ENCODE peak calls at places on chromosomes 1 and 21, in eight cellular contexts. J is lung, Q is prostate gland, N is tibial nerve, H is PC-9, F is uterus, R is HCT116, U is right atrium auricular region. W is an unnamed sample. For H3K4me1, the result is how much of the 10 kb centered on the place peaks cover.

GRCh38 chr1:115922806-115923205 is 53.5 kb upstream of the SLC22A15 start:
- DNase-seq in J (no peak), Q (no peak), N (no peak), H (no peak), F (no peak), R (no peak), U (no peak), W (no peak)

GRCh38 chr1:193479187-193479586 is 292.8 kb upstream of the B3GALT2 start:
- DNase-seq in J (no peak), Q (no peak), N (no peak), H (no peak), F (no peak), R (no peak), U (no peak), W (peak)

GRCh38 chr1:43414634-43415223 is 25.0 kb downstream of the SZT2 start:
- DNase-seq in J (peak), Q (peak), N (peak), H (peak), F (peak), R (peak), U (no peak), W (peak)

GRCh38 chr1:38929476-38929875 is 12.2 kb downstream of the RHBDL2 start:
- DNase-seq in J (no peak), Q (no peak), N (no peak), H (no peak), F (no peak), R (no peak), U (no peak), W (no peak)

GRCh38 chr1:41639332-41639936 is 155.0 kb upstream of the EDN2 start:
- DNase-seq in J (no peak), Q (no peak), N (no peak), H (no peak), F (no peak), R (no peak), U (no peak), W (no peak)

GRCh38 chr21:41958886-41959563 is 5.2 kb upstream of the C2CD2 start:
- DNase-seq in J (no peak), Q (no peak), N (no peak), H (peak), F (no peak), R (no peak), U (no peak), W (no peak)

GRCh38 chr1:247487057-247487456 is 29.2 kb upstream of the OR2B11 start:
- DNase-seq in J (no peak), Q (peak), N (no peak), H (no peak), F (no peak), R (peak), U (no peak), W (peak)

GRCh38 chr1:235746245-235746644 is 96.7 kb upstream of the GNG4 start:
- DNase-seq in J (no peak), Q (no peak), N (no peak), H (no peak), F (no peak), R (no peak), U (no peak), W (no peak)

GRCh38 chr1:199784127-199784526 is 243.4 kb upstream of the NR5A2 start:
- DNase-seq in J (no peak), Q (no peak), N (no peak), H (peak), F (no peak), R (no peak), U (no peak), W (no peak)

GRCh38 chr1:55938376-55938850 is 641.0 kb downstream of the PLPP3 start:
- DNase-seq in J (no peak), Q (no peak), N (no peak), H (no peak), F (no peak), R (no peak), U (no peak), W (no peak)

GRCh38 chr1:164587617-164588367 is 28.8 kb downstream of the PBX1 start:
- DNase-seq in J (no peak), Q (no peak), N (no peak), H (no peak), F (no peak), R (no peak), U (no peak), W (no peak)

GRCh38 chr1:86541859-86542258 is 5.0 kb upstream of the CLCA4 start:
- DNase-seq in J (no peak), Q (no peak), N (no peak), H (no peak), F (no peak), R (no peak), U (no peak), W (no peak)

GRCh38 chr1:236209185-236209584 is 66.8 kb downstream of the GPR137B start:
- DNase-seq in J (no peak), Q (no peak), N (no peak), H (no peak), F (no peak), R (no peak), U (no peak), W (no peak)

GRCh38 chr1:43796111-43796581 is 88.8 kb downstream of the ST3GAL3 start:
- DNase-seq in J (no peak), Q (no peak), N (no peak), H (no peak), F (no peak), R (no peak), U (no peak), W (no peak)

GRCh38 chr1:114979278-114979891 is 50.2 kb upstream of the TSHB start:
- DNase-seq in J (peak), Q (peak), N (peak), H (peak), F (peak), R (peak), U (no peak), W (peak)

GRCh38 chr1:94823116-94823515 is 3.0 kb downstream of the SLC44A3 start:
- DNase-seq in J (no peak), Q (no peak), N (no peak), H (peak), F (no peak), R (no peak), U (no peak), W (no peak)

GRCh38 chr21:29443398-29444010 is 144.8 kb downstream of the BACH1 start:
- DNase-seq in J (no peak), Q (no peak), N (no peak), H (no peak), F (no peak), R (no peak), U (no peak), W (no peak)

GRCh38 chr21:42983102-42983501 is 8.7 kb downstream of the PKNOX1 start:
- DNase-seq in J (no peak), Q (no peak), N (no peak), H (no peak), F (no peak), R (no peak), U (no peak), W (no peak)

GRCh38 chr1:209325492-209325891 is 258.0 kb upstream of the CAMK1G start:
- DNase-seq in J (no peak), Q (no peak), N (no peak), H (no peak), F (peak), R (no peak), U (no peak), W (no peak)

GRCh38 chr1:70528591-70529333 is 117.7 kb downstream of the CTH start:
- DNase-seq in J (no peak), Q (peak), N (no peak), H (no peak), F (peak), R (peak), U (no peak), W (no peak)

GRCh38 chr21:32732544-32732943 is 4.7 kb upstream of the SYNJ1 start:
- DNase-seq in J (no peak), Q (no peak), N (no peak), H (peak), F (no peak), R (no peak), U (no peak), W (no peak)

GRCh38 chr1:18542351-18542750 is 61.6 kb downstream of the KLHDC7A start:
- DNase-seq in J (no peak), Q (no peak), N (no peak), H (no peak), F (no peak), R (no peak), U (no peak), W (no peak)
- H3K4me3 ChIP-seq in J (no peak), Q (no peak), N (no peak), H (no peak), F (no peak), R (no peak), U (no peak), W (no peak)

GRCh38 chr1:181101581-181102226 is 13.2 kb downstream of the IER5 start:
- DNase-seq in J (no peak), Q (no peak), N (no peak), H (peak), F (no peak), R (no peak), U (no peak), W (no peak)
- H3K4me1 ChIP-seq in J (under half), Q (under half), N (under half), H (half or more), F (under half), R (half or more), U (half or more), W (under half)

GRCh38 chr1:22153653-22154052 is 10.8 kb upstream of the WNT4 start:
- DNase-seq in J (no peak), Q (no peak), N (no peak), H (no peak), F (no peak), R (no peak), U (no peak), W (no peak)
- H3K4me3 ChIP-seq in J (no peak), Q (no peak), N (no peak), H (no peak), F (no peak), R (no peak), U (no peak), W (no peak)

DNA sequence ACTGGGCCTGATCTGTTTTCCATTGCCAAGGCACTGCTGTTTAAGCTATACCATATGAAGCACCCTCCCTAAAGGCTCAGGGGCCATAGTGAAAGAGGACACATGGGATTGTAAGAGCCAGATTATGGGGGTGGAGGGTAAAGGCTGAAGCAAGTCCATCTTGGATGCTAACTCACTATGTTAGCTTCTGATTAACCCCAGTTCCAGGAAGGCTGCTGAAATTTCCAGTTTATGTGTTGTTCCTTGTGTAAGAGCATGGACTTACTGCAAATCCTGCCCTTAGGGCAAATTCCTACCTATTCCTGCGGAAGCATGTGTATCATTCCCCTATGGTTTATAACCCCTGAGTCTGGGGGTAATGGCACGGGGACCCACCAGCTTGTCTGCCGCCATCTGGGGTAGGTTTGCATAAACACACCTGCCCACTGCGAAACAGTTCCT is 91.8 kb upstream of the SERBP1 start:
- DNase-seq in J (no peak), Q (no peak), N (no peak), H (no peak), F (no peak), R (no peak), U (no peak), W (no peak)
- H3K4me1 ChIP-seq in J (under half), Q (under half), N (under half), H (under half), F (under half), R (under half), U (under half), W (under half)

GRCh38 chr1:148318900-148319242 is 164.2 kb downstream of the PPIAL4G start:
- DNase-seq in J (no peak), Q (no peak), N (no peak), H (no peak), F (no peak), R (no peak), U (no peak), W (no peak)
- H3K4me3 ChIP-seq in J (no peak), Q (no peak), N (peak), H (no peak), F (no peak), R (no peak), U (no peak), W (peak)

W was measured in effector memory CD4-positive, alpha-beta T cell.